ENCODE peak calls at places on chromosomes 16 and 17, in ten cellular contexts. F is IMR-90, Z is tibial artery, A is cardiac muscle cell, W is hepatocyte, K is fibroblast of lung, J is sigmoid colon, I is testis, S is spleen, O is body of pancreas. L is an unnamed sample. For H3K4me1, the result is how much of the 10 kb centered on the place peaks cover.

GRCh38 chr17:55735784-55736405 is 13.2 kb upstream of the TMEM100 start:
- DNase-seq in Z (no peak), J (peak), K (peak), A (peak), O (peak), S (no peak), I (peak), F (peak), W (peak), L (no peak)

GRCh38 chr17:42484304-42484703 is 25.6 kb downstream of the ATP6V0A1 start:
- DNase-seq in I (no peak), W (no peak), F (no peak), J (no peak), S (no peak), Z (no peak), O (peak), K (no peak), A (peak), L (no peak)

GRCh38 chr17:48389903-48390302 is 40.1 kb downstream of the SKAP1 start:
- DNase-seq in I (no peak), S (no peak), O (no peak), Z (no peak), A (no peak), F (no peak), W (no peak), J (no peak), K (no peak), L (no peak)

GRCh38 chr17:50108556-50108955 is 13.4 kb downstream of the PDK2 start:
- DNase-seq in W (no peak), Z (no peak), A (no peak), K (no peak), J (no peak), F (no peak), S (no peak), I (no peak), O (no peak), L (no peak)

GRCh38 chr17:17416400-17417360 is 60.1 kb upstream of the MED9 start:
- DNase-seq in J (peak), A (peak), O (peak), Z (peak), W (peak), I (no peak), F (peak), S (no peak), K (peak), L (no peak)

GRCh38 chr17:5898406-5898805 is 171.8 kb upstream of the WSCD1 start:
- DNase-seq in W (no peak), J (no peak), S (no peak), I (no peak), A (no peak), F (no peak), O (no peak), K (no peak), Z (peak), L (no peak)

GRCh38 chr17:37796081-37796480 is 51.2 kb upstream of the HNF1B start:
- DNase-seq in F (no peak), K (no peak), O (no peak), Z (no peak), A (no peak), W (no peak), I (no peak), J (no peak), S (no peak), L (no peak)

GRCh38 chr16:48123104-48123788 is 32.5 kb downstream of the ABCC12 start:
- DNase-seq in I (no peak), A (peak), J (no peak), Z (no peak), O (peak), F (peak), S (no peak), W (peak), K (peak), L (no peak)

GRCh38 chr17:67514998-67515397 is 137.9 kb downstream of the PITPNC1 start:
- DNase-seq in K (no peak), A (no peak), W (no peak), F (no peak), J (no peak), Z (no peak), O (peak), I (no peak), S (no peak), L (no peak)

GRCh38 chr16:28839004-28839639 is 7.0 kb downstream of the TUFM start:
- DNase-seq in O (no peak), S (no peak), F (no peak), W (no peak), I (no peak), J (no peak), A (peak), Z (no peak), K (no peak), L (no peak)

GRCh38 chr17:2366747-2367494 is 29.6 kb downstream of the SGSM2 start:
- DNase-seq in J (no peak), S (no peak), A (peak), F (no peak), W (no peak), Z (no peak), O (no peak), K (no peak), I (no peak), L (no peak)

GRCh38 chr16:47136101-47136820 is 7.5 kb downstream of the NETO2 start:
- DNase-seq in W (no peak), A (peak), S (no peak), K (no peak), F (peak), O (no peak), J (no peak), Z (no peak), I (no peak), L (no peak)

GRCh38 chr17:48522990-48523389 is 7.8 kb downstream of the HOXB1 start:
- DNase-seq in I (no peak), W (no peak), O (no peak), S (no peak), Z (no peak), A (no peak), J (no peak), K (peak), F (no peak), L (no peak)

GRCh38 chr17:5500804-5501391 is 14.5 kb downstream of the MIS12 start:
- DNase-seq in A (peak), Z (peak), J (peak), F (peak), S (peak), I (peak), W (peak), O (peak), K (peak), L (peak)

GRCh38 chr17:29949708-29950107 is 8.3 kb downstream of the EFCAB5 start:
- DNase-seq in A (no peak), Z (no peak), I (no peak), S (no peak), J (no peak), F (no peak), K (no peak), W (no peak), O (no peak), L (no peak)

GRCh38 chr16:3467920-3468319 is 24.4 kb downstream of the NAA60 start:
- DNase-seq in Z (no peak), S (no peak), O (no peak), J (no peak), I (peak), W (no peak), A (peak), F (peak), K (peak), L (no peak)

GRCh38 chr17:28598389-28598788 is 436 bp downstream of the SPAG5 start:
- DNase-seq in O (no peak), A (no peak), I (no peak), Z (no peak), S (no peak), F (no peak), J (no peak), K (no peak), W (peak), L (no peak)

GRCh38 chr16:80804061-80804450 is 342 bp downstream of the CDYL2 start:
- DNase-seq in W (peak), O (peak), F (peak), A (peak), I (peak), J (no peak), Z (no peak), K (peak), S (peak), L (no peak)

GRCh38 chr17:62703269-62703775 is 75.9 kb downstream of the MRC2 start:
- DNase-seq in S (peak), I (peak), K (peak), W (no peak), Z (peak), J (peak), A (no peak), F (peak), O (peak), L (no peak)

GRCh38 chr16:22264786-22265185 is 32.4 kb upstream of the POLR3E start:
- DNase-seq in K (no peak), W (no peak), O (no peak), Z (no peak), A (no peak), S (no peak), J (no peak), F (no peak), I (no peak), L (no peak)

GRCh38 chr17:62724398-62725146 is 83.5 kb downstream of the MARCHF10 start:
- DNase-seq in W (no peak), S (peak), F (peak), O (no peak), K (no peak), A (no peak), I (no peak), J (peak), Z (no peak), L (no peak)

GRCh38 chr17:21129023-21129681 is 2.4 kb downstream of the DHRS7B start:
- DNase-seq in A (peak), I (peak), J (no peak), W (peak), O (peak), K (peak), Z (no peak), S (no peak), F (peak), L (no peak)

GRCh38 chr17:71830916-71831315 is 289.9 kb upstream of the SOX9 start:
- DNase-seq in W (no peak), Z (no peak), J (no peak), F (no peak), A (no peak), O (no peak), I (no peak), K (no peak), S (no peak), L (no peak)

GRCh38 chr17:58052951-58053715 is 30.1 kb upstream of the DYNLL2 start:
- DNase-seq in I (no peak), Z (no peak), F (no peak), A (no peak), W (no peak), K (no peak), J (no peak), O (no peak), S (no peak), L (no peak)

GRCh38 chr16:49441366-49441780 is 67.8 kb downstream of the C16orf78 start:
- DNase-seq in A (peak), Z (peak), W (peak), F (no peak), S (peak), I (no peak), J (no peak), O (peak), K (no peak), L (no peak)

GRCh38 chr17:8825802-8826201 is 26.6 kb upstream of the MFSD6L start:
- DNase-seq in K (no peak), O (no peak), Z (no peak), A (no peak), I (no peak), F (no peak), J (peak), S (no peak), W (no peak), L (no peak)

GRCh38 chr17:12730421-12730820 is 58.9 kb upstream of the ARHGAP44 start:
- DNase-seq in J (no peak), F (no peak), O (no peak), Z (no peak), S (no peak), K (no peak), A (no peak), W (no peak), I (no peak), L (no peak)

GRCh38 chr17:79664925-79665738 is 54.3 kb upstream of the RBFOX3 start:
- DNase-seq in K (peak), I (peak), A (peak), Z (peak), J (peak), F (no peak), O (peak), W (peak), S (no peak), L (no peak)

GRCh38 chr17:28744104-28744801 is 442 bp downstream of the TRAF4 start:
- DNase-seq in W (peak), A (peak), Z (no peak), O (peak), K (peak), F (peak), I (peak), J (peak), S (peak), L (no peak)

GRCh38 chr17:59565959-59566324 is 532 bp downstream of the DHX40 start:
- DNase-seq in W (peak), K (peak), A (peak), S (peak), F (peak), I (peak), O (peak), Z (peak), J (no peak), L (peak)

GRCh38 chr16:66493490-66494401 is 56.2 kb downstream of the TK2 start:
- DNase-seq in F (no peak), J (peak), I (no peak), K (no peak), A (no peak), S (no peak), Z (peak), W (no peak), O (no peak), L (no peak)

GRCh38 chr17:38656959-38657823 is 17.6 kb downstream of the EPOP start:
- DNase-seq in K (no peak), S (no peak), I (no peak), J (no peak), W (no peak), A (no peak), Z (peak), F (no peak), O (peak), L (no peak)

GRCh38 chr17:48604770-48605329 is at the start of gene HOXB6:
- DNase-seq in K (no peak), Z (no peak), S (no peak), W (peak), F (no peak), J (no peak), A (no peak), O (no peak), I (no peak), L (no peak)

GRCh38 chr16:75481475-75481874 is 13.8 kb downstream of the CHST6 start:
- DNase-seq in Z (peak), F (no peak), W (no peak), O (no peak), J (no peak), I (no peak), A (no peak), S (no peak), K (no peak), L (no peak)

GRCh38 chr17:35084987-35085386 is 21.5 kb upstream of the RFFL start:
- DNase-seq in F (peak), Z (no peak), K (peak), S (no peak), W (peak), O (no peak), I (no peak), J (no peak), A (no peak), L (no peak)

GRCh38 chr17:36812762-36813161 is 124.5 kb upstream of the LHX1 start:
- DNase-seq in I (no peak), Z (no peak), S (no peak), F (no peak), K (no peak), J (no peak), W (no peak), A (no peak), O (no peak), L (no peak)

GRCh38 chr17:16997514-16998429 is 25.9 kb upstream of the TNFRSF13B start:
- DNase-seq in A (no peak), Z (peak), F (no peak), J (peak), S (peak), O (no peak), K (peak), I (no peak), W (no peak), L (no peak)

GRCh38 chr17:64503341-64503740 is 2.7 kb downstream of the DDX5 start:
- DNase-seq in I (no peak), Z (no peak), F (no peak), S (no peak), A (no peak), W (no peak), K (no peak), O (no peak), J (no peak), L (no peak)
- H3K4me3 ChIP-seq in I (no peak), Z (peak), F (no peak), S (peak), A (no peak), W (no peak), K (peak), O (no peak), J (peak), L (peak)

GRCh38 chr17:40616592-40616991 is 31.0 kb downstream of the SMARCE1 start:
- DNase-seq in I (no peak), W (no peak), O (no peak), K (no peak), Z (no peak), J (no peak), F (no peak), A (no peak), S (no peak), L (no peak)

GRCh38 chr17:40615989-40616476 is 31.6 kb downstream of the SMARCE1 start:
- DNase-seq in O (no peak), I (no peak), A (no peak), S (no peak), K (no peak), Z (no peak), W (no peak), F (no peak), J (no peak), L (no peak)

GRCh38 chr17:40615295-40615988 is 32.2 kb downstream of the SMARCE1 start:
- DNase-seq in W (peak), A (peak), K (peak), F (peak), Z (no peak), O (peak), I (peak), S (no peak), J (no peak), L (no peak)

GRCh38 chr17:40618754-40619625 is 28.6 kb downstream of the SMARCE1 start:
- DNase-seq in K (no peak), S (no peak), J (no peak), I (no peak), W (peak), A (no peak), F (no peak), O (no peak), Z (no peak), L (no peak)

DNA sequence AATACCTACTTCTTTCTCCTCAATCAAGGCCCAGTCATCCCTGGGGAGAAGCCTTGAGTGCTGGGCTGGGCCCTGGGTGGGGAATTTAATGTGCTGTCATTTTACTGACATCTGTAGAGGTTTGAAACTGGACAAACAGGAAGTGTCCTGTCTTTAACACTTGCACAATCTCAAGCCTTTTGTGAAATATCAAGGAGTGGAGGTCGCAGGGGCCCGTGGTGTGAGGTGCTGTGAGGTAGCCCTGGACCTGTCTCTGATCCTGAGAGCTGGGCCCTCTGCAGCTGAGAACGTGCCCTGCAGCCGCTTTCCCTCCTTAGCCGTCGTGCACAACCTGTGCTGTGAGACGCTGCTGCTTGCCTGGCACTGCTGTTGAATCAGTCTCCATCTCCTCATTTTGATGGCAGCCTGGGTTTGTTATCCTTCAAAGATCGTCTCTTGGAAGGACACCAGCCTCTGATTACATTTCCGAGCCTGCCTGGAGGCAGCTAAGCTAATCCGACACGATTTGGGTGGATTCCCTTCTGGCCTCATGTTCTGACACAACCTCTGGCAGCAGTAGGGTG is 29.9 kb downstream of the SMARCE1 start:
- DNase-seq in Z (no peak), K (no peak), O (no peak), S (no peak), A (no peak), I (no peak), W (no peak), J (no peak), F (no peak), L (no peak)
- TF ChIP-seq CTCF in Z (no peak), K (no peak), O (no peak), S (no peak), A (no peak), I (no peak), W (no peak), J (no peak), F (no peak), L (no peak)

DNA sequence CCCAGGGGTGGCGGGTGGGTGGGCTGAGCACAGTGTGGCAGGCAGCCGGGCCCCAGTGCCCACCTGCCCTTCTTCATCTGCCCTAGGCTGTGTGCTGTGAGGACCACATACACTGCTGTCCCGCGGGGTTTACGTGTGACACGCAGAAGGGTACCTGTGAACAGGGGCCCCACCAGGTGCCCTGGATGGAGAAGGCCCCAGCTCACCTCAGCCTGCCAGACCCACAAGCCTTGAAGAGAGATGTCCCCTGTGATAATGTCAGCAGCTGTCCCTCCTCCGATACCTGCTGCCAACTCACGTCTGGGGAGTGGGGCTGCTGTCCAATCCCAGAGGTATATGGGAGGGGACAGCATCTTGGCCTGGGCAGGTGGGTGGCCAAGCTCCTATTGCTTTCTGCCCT is 6.4 kb downstream of the GRN start:
- DNase-seq in F (no peak), Z (no peak), I (no peak), S (no peak), O (no peak), K (no peak), A (no peak), W (no peak), J (no peak), L (no peak)
- H3K4me1 ChIP-seq in F (under half), Z (under half), I (under half), S (half or more), O (under half), K (under half), A (under half), W (under half), J (under half), L (under half)

GRCh38 chr16:7304257-7304656 is 28.4 kb upstream of the RBFOX1 start:
- DNase-seq in A (no peak), O (no peak), S (no peak), J (no peak), F (no peak), Z (no peak), W (no peak), I (no peak), K (no peak), L (no peak)
- H3K4me3 ChIP-seq in A (peak), O (no peak), S (no peak), J (no peak), F (no peak), Z (no peak), W (no peak), I (peak), K (no peak), L (no peak)

GRCh38 chr17:77771145-77771544 is 187.4 kb upstream of the TNRC6C start:
- DNase-seq in Z (no peak), F (no peak), W (no peak), A (no peak), O (no peak), S (no peak), I (no peak), K (no peak), J (no peak), L (no peak)

GRCh38 chr17:77771587-77771986 is 186.9 kb upstream of the TNRC6C start:
- DNase-seq in K (no peak), F (no peak), W (no peak), S (no peak), O (no peak), Z (no peak), A (no peak), I (no peak), J (no peak), L (no peak)

GRCh38 chr17:77772899-77773358 is 185.6 kb upstream of the TNRC6C start:
- DNase-seq in J (no peak), O (no peak), K (no peak), Z (no peak), S (no peak), A (no peak), I (no peak), F (no peak), W (no peak), L (no peak)

GRCh38 chr17:77771998-77772397 is 186.5 kb upstream of the TNRC6C start:
- DNase-seq in A (no peak), F (no peak), I (no peak), Z (no peak), O (no peak), W (no peak), J (no peak), K (no peak), S (no peak), L (no peak)

DNA sequence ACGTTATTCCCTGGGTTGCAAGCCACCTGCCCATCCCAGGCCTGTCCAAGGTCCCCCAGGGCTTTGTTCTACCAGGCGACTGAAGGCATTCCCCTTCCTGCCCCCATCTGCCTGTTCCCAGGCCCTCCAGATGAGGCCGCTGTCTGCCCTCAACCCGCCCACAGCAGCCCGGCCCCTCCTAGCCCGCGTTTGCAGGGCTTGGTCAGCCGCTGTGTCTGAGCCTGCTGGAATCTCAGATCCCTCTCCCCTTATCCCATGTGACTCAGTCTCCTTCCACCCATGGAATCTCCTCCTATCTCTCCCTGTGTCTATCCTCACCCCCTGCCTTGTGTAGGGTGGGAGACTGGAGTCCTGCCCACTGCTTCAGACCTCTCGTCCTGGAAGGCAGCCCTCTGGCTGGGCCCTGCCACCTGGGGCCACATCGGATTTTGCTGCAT is 186.0 kb upstream of the TNRC6C start:
- DNase-seq in Z (peak), J (no peak), F (peak), W (peak), K (peak), S (peak), A (peak), I (no peak), O (peak), L (no peak)
- TF ChIP-seq CTCF in Z (peak), J (no peak), F (peak), W (peak), K (peak), S (peak), A (peak), I (peak), O (peak), L (no peak)